ENCODE peak calls at places on chromosome 7, in ten cellular contexts. One of them, this sample, is unnamed.

GRCh38 chr7:96910484-96910883 is 94.9 kb upstream of the DLX6 start:
- DNase-seq in sigmoid colon: no peak
- DNase-seq in fibroblast of pulmonary artery: no peak
- DNase-seq in choroid plexus epithelial cell: peak; percentile 0
- DNase-seq in AG04450: no peak
- DNase-seq in GM12865: no peak
- DNase-seq in esophagus squamous epithelium: no peak
- DNase-seq in psoas muscle: no peak
- DNase-seq in NB4: peak; percentile 14
- DNase-seq in cardiac fibroblast: peak; percentile 21
- DNase-seq in this sample: peak; percentile 23

GRCh38 chr7:81333004-81333403 is 414.2 kb upstream of the SEMA3C start:
- DNase-seq in cardiac fibroblast: peak; percentile 77
- DNase-seq in fibroblast of pulmonary artery: peak; percentile 69
- DNase-seq in GM12865: no peak
- DNase-seq in choroid plexus epithelial cell: peak; percentile 87
- DNase-seq in psoas muscle: no peak
- DNase-seq in esophagus squamous epithelium: no peak
- DNase-seq in sigmoid colon: no peak
- DNase-seq in AG04450: peak; percentile 16
- DNase-seq in NB4: no peak
- DNase-seq in this sample: peak; percentile 40

GRCh38 chr7:98685541-98685940 is 68.5 kb downstream of the NPTX2 start:
- DNase-seq in esophagus squamous epithelium: no peak
- DNase-seq in sigmoid colon: no peak
- DNase-seq in NB4: no peak
- DNase-seq in psoas muscle: no peak
- DNase-seq in fibroblast of pulmonary artery: no peak
- DNase-seq in choroid plexus epithelial cell: no peak
- DNase-seq in GM12865: no peak
- DNase-seq in AG04450: no peak
- DNase-seq in cardiac fibroblast: no peak
- DNase-seq in this sample: no peak

GRCh38 chr7:121459148-121459547 is 63.0 kb upstream of the FAM3C start:
- DNase-seq in esophagus squamous epithelium: no peak
- DNase-seq in cardiac fibroblast: no peak
- DNase-seq in choroid plexus epithelial cell: no peak
- DNase-seq in fibroblast of pulmonary artery: no peak
- DNase-seq in psoas muscle: no peak
- DNase-seq in AG04450: no peak
- DNase-seq in sigmoid colon: no peak
- DNase-seq in NB4: no peak
- DNase-seq in GM12865: no peak
- DNase-seq in this sample: no peak

GRCh38 chr7:156650042-156650441 is 9.5 kb downstream of the RNF32 start:
- DNase-seq in choroid plexus epithelial cell: peak; percentile 26
- DNase-seq in fibroblast of pulmonary artery: peak; percentile 21
- DNase-seq in AG04450: no peak
- DNase-seq in NB4: peak; percentile 29
- DNase-seq in sigmoid colon: no peak
- DNase-seq in psoas muscle: no peak
- DNase-seq in esophagus squamous epithelium: no peak
- DNase-seq in cardiac fibroblast: peak; percentile 22
- DNase-seq in GM12865: peak; percentile 13
- DNase-seq in this sample: no peak

GRCh38 chr7:105875505-105875904 is 894 bp downstream of the ATXN7L1 start:
- DNase-seq in cardiac fibroblast: no peak
- DNase-seq in GM12865: no peak
- DNase-seq in AG04450: no peak
- DNase-seq in esophagus squamous epithelium: no peak
- DNase-seq in psoas muscle: no peak
- DNase-seq in NB4: no peak
- DNase-seq in sigmoid colon: no peak
- DNase-seq in fibroblast of pulmonary artery: peak; percentile 6
- DNase-seq in choroid plexus epithelial cell: peak; percentile 10
- DNase-seq in this sample: no peak

GRCh38 chr7:150362989-150363769 is 5.4 kb upstream of the REPIN1 start:
- DNase-seq in GM12865: no peak
- DNase-seq in esophagus squamous epithelium: no peak
- DNase-seq in AG04450: no peak
- DNase-seq in choroid plexus epithelial cell: no peak
- DNase-seq in sigmoid colon: peak; percentile 25
- DNase-seq in NB4: peak; percentile 45
- DNase-seq in cardiac fibroblast: no peak
- DNase-seq in fibroblast of pulmonary artery: no peak
- DNase-seq in psoas muscle: no peak
- DNase-seq in this sample: no peak

GRCh38 chr7:152076324-152076821 is 50.9 kb downstream of the GALNT11 start:
- DNase-seq in esophagus squamous epithelium: no peak
- DNase-seq in NB4: peak; percentile 58
- DNase-seq in choroid plexus epithelial cell: peak; percentile 47
- DNase-seq in sigmoid colon: no peak
- DNase-seq in fibroblast of pulmonary artery: peak; percentile 16
- DNase-seq in cardiac fibroblast: peak; percentile 31
- DNase-seq in psoas muscle: no peak
- DNase-seq in GM12865: peak; percentile 11
- DNase-seq in AG04450: no peak
- DNase-seq in this sample: no peak

GRCh38 chr7:113087278-113087998 is 811 bp upstream of the GPR85 start:
- DNase-seq in esophagus squamous epithelium: no peak
- DNase-seq in choroid plexus epithelial cell: peak; percentile 96
- DNase-seq in NB4: peak; percentile 94
- DNase-seq in fibroblast of pulmonary artery: peak; percentile 72
- DNase-seq in GM12865: no peak
- DNase-seq in cardiac fibroblast: peak; percentile 86
- DNase-seq in AG04450: peak; percentile 76
- DNase-seq in sigmoid colon: no peak
- DNase-seq in psoas muscle: no peak
- DNase-seq in this sample: peak; percentile 94

GRCh38 chr7:17640730-17641377 is 299.4 kb downstream of the SNX13 start:
- DNase-seq in cardiac fibroblast: peak; percentile 73
- DNase-seq in psoas muscle: no peak
- DNase-seq in NB4: peak; percentile 63
- DNase-seq in choroid plexus epithelial cell: peak; percentile 72
- DNase-seq in GM12865: peak; percentile 51
- DNase-seq in esophagus squamous epithelium: no peak
- DNase-seq in AG04450: no peak
- DNase-seq in fibroblast of pulmonary artery: peak; percentile 63
- DNase-seq in sigmoid colon: no peak
- DNase-seq in this sample: peak; percentile 46

GRCh38 chr7:70586822-70587221 is 545.1 kb upstream of the GALNT17 start:
- DNase-seq in sigmoid colon: no peak
- DNase-seq in NB4: no peak
- DNase-seq in choroid plexus epithelial cell: no peak
- DNase-seq in esophagus squamous epithelium: no peak
- DNase-seq in GM12865: no peak
- DNase-seq in fibroblast of pulmonary artery: no peak
- DNase-seq in cardiac fibroblast: no peak
- DNase-seq in psoas muscle: no peak
- DNase-seq in AG04450: no peak
- DNase-seq in this sample: peak; percentile 88

DNA sequence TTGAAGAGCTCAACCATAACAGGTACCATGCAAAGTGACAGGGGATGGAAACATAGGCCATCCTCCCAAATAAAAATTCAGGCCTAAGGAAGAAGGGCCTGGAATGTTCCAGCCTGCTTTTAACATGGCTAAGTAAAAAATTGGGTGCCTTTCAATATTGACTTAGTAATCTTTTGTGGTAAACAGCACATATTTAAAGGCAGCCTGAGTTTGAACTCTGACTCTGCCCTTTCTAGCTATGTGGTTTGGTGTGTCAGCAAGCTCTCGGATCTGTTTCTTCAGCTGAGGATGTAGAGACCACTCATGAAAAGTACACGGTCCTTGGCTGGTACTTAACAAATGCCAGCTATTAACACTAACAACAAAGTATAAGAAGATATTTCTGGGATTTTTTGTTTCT is 191.8 kb upstream of the CDCA7L start:
- DNase-seq in GM12865: no peak
- DNase-seq in NB4: no peak
- DNase-seq in sigmoid colon: no peak
- DNase-seq in cardiac fibroblast: peak; percentile 41
- DNase-seq in esophagus squamous epithelium: no peak
- DNase-seq in fibroblast of pulmonary artery: no peak
- DNase-seq in psoas muscle: no peak
- DNase-seq in AG04450: no peak
- DNase-seq in choroid plexus epithelial cell: peak; percentile 84
- DNase-seq in this sample: peak; percentile 81
- H3K4me3 ChIP-seq in GM12865: no peak overlapping the region
- H3K4me3 ChIP-seq in NB4: no peak overlapping the region
- H3K4me3 ChIP-seq in sigmoid colon: no peak overlapping the region
- H3K4me3 ChIP-seq in cardiac fibroblast: no peak overlapping the region
- H3K4me3 ChIP-seq in esophagus squamous epithelium: no peak overlapping the region
- H3K4me3 ChIP-seq in fibroblast of pulmonary artery: no peak overlapping the region
- H3K4me3 ChIP-seq in psoas muscle: no peak overlapping the region
- H3K4me3 ChIP-seq in AG04450: no peak overlapping the region
- H3K4me3 ChIP-seq in choroid plexus epithelial cell: no peak overlapping the region
- H3K4me3 ChIP-seq in this sample: no peak overlapping the region

GRCh38 chr7:130157700-130158099 is 47.5 kb downstream of the TMEM209 start:
- DNase-seq in fibroblast of pulmonary artery: no peak
- DNase-seq in esophagus squamous epithelium: no peak
- DNase-seq in sigmoid colon: no peak
- DNase-seq in choroid plexus epithelial cell: no peak
- DNase-seq in psoas muscle: no peak
- DNase-seq in NB4: no peak
- DNase-seq in GM12865: no peak
- DNase-seq in cardiac fibroblast: no peak
- DNase-seq in AG04450: no peak
- DNase-seq in this sample: no peak
- TF ChIP-seq CTCF in fibroblast of pulmonary artery: no peak
- TF ChIP-seq CTCF in esophagus squamous epithelium: no peak
- TF ChIP-seq CTCF in sigmoid colon: no peak
- TF ChIP-seq CTCF in choroid plexus epithelial cell: no peak
- TF ChIP-seq CTCF in psoas muscle: no peak
- TF ChIP-seq CTCF in NB4: no peak
- TF ChIP-seq CTCF in GM12865: no peak
- TF ChIP-seq CTCF in cardiac fibroblast: no peak
- TF ChIP-seq CTCF in AG04450: no peak
- TF ChIP-seq CTCF in this sample: no peak

DNA sequence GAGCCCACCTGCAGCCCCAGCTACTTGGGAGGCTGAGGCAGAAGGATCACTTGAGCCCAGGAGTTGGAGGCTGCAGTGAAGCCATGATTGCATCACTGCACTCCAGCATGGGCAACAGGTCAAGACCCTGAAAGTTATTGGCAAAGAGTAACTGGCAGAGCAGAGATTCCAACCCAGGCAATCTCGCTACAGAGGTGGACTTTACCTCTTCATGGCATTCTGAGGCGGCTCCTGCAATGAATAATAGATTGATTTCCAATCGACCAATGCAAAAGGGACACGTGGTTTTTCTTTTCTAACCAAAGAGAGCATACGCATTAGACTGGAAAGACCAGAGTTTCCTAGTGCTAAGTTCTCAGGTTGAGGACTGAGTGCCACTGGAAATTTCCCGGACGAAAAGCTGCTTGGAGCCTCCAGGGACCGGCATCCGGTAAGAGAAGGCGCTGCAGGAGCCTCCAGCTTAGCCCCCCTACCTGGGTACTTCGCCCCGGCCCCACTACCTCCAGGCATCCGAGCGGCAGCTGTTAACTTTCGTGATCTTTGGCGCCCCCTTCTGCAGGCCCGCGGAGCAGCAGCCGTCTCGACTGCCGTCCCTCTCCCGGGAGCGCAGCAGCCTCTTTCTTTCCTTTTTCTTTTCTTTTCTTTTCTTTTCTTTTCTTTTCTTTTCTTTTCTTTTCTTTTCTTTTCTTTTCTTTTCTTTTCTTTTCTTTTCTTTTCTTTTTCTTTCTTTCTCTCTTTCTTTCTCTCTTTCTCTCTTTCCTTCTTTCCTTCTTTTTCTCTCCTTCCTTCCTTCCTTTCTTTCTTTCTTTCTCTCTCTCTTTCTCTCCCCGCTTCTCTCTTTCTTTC is 4.1 kb downstream of the MBLAC1 start:
- DNase-seq in AG04450: no peak
- DNase-seq in choroid plexus epithelial cell: peak; percentile 61
- DNase-seq in fibroblast of pulmonary artery: peak; percentile 56
- DNase-seq in NB4: peak; percentile 79
- DNase-seq in psoas muscle: peak; percentile 88
- DNase-seq in esophagus squamous epithelium: no peak
- DNase-seq in sigmoid colon: peak; percentile 89
- DNase-seq in cardiac fibroblast: peak; percentile 66
- DNase-seq in GM12865: peak; percentile 70
- DNase-seq in this sample: peak; percentile 33
- H3K4me3 ChIP-seq in AG04450: peak overlapping the region; percentile 0
- H3K4me3 ChIP-seq in choroid plexus epithelial cell: peak overlapping the region; percentile 35
- H3K4me3 ChIP-seq in fibroblast of pulmonary artery: no peak overlapping the region
- H3K4me3 ChIP-seq in NB4: peak overlapping the region; percentile 25
- H3K4me3 ChIP-seq in psoas muscle: peak overlapping the region; percentile 12
- H3K4me3 ChIP-seq in esophagus squamous epithelium: peak overlapping the region; percentile 24
- H3K4me3 ChIP-seq in sigmoid colon: no peak overlapping the region
- H3K4me3 ChIP-seq in cardiac fibroblast: no peak overlapping the region
- H3K4me3 ChIP-seq in GM12865: no peak overlapping the region
- H3K4me3 ChIP-seq in this sample: peak overlapping the region; percentile 10

GRCh38 chr7:141946874-141947273 is at the start of gene CLEC5A:
- DNase-seq in GM12865: no peak
- DNase-seq in psoas muscle: no peak
- DNase-seq in AG04450: no peak
- DNase-seq in choroid plexus epithelial cell: no peak
- DNase-seq in NB4: no peak
- DNase-seq in sigmoid colon: no peak
- DNase-seq in cardiac fibroblast: no peak
- DNase-seq in esophagus squamous epithelium: no peak
- DNase-seq in fibroblast of pulmonary artery: no peak
- DNase-seq in this sample: no peak

GRCh38 chr7:141949068-141949467 is 2.3 kb upstream of the CLEC5A start:
- DNase-seq in NB4: peak; percentile 69
- DNase-seq in GM12865: no peak
- DNase-seq in esophagus squamous epithelium: no peak
- DNase-seq in AG04450: no peak
- DNase-seq in choroid plexus epithelial cell: no peak
- DNase-seq in cardiac fibroblast: no peak
- DNase-seq in psoas muscle: no peak
- DNase-seq in sigmoid colon: no peak
- DNase-seq in fibroblast of pulmonary artery: no peak
- DNase-seq in this sample: no peak

GRCh38 chr7:141944811-141945210 is 2.0 kb downstream of the CLEC5A start:
- DNase-seq in choroid plexus epithelial cell: no peak
- DNase-seq in AG04450: no peak
- DNase-seq in sigmoid colon: no peak
- DNase-seq in cardiac fibroblast: no peak
- DNase-seq in GM12865: no peak
- DNase-seq in fibroblast of pulmonary artery: no peak
- DNase-seq in psoas muscle: no peak
- DNase-seq in NB4: peak; percentile 47
- DNase-seq in esophagus squamous epithelium: no peak
- DNase-seq in this sample: no peak

GRCh38 chr7:141941075-141941474 is 5.7 kb downstream of the CLEC5A start:
- DNase-seq in choroid plexus epithelial cell: no peak
- DNase-seq in psoas muscle: no peak
- DNase-seq in AG04450: no peak
- DNase-seq in cardiac fibroblast: no peak
- DNase-seq in esophagus squamous epithelium: no peak
- DNase-seq in fibroblast of pulmonary artery: no peak
- DNase-seq in GM12865: no peak
- DNase-seq in NB4: no peak
- DNase-seq in sigmoid colon: no peak
- DNase-seq in this sample: no peak

DNA sequence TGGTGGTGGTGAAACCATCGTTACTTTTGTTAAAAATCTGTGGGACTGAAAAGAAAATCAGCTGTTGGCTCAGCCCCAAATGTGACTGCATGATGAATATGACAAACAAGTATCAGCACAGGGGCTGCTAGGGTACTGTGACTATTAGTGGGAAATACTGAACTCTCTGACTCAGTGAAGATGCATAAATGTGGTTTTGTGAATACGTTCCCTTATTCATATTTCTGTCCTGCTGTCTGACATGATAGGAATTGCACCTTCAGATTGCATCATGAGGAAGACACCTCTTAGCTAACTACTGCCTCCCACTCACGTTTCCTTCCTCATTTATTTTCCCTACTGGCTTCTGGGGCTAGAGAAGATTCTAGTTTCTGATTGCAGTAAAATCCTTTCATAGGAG is 1.4 kb downstream of the CLEC5A start:
- DNase-seq in psoas muscle: no peak
- DNase-seq in sigmoid colon: no peak
- DNase-seq in GM12865: no peak
- DNase-seq in NB4: peak; percentile 96
- DNase-seq in esophagus squamous epithelium: no peak
- DNase-seq in cardiac fibroblast: peak; percentile 87
- DNase-seq in fibroblast of pulmonary artery: no peak
- DNase-seq in choroid plexus epithelial cell: peak; percentile 39
- DNase-seq in AG04450: no peak
- DNase-seq in this sample: no peak
- TF ChIP-seq CTCF in psoas muscle: no peak
- TF ChIP-seq CTCF in sigmoid colon: no peak
- TF ChIP-seq CTCF in GM12865: no peak
- TF ChIP-seq CTCF in NB4: no peak
- TF ChIP-seq CTCF in esophagus squamous epithelium: no peak
- TF ChIP-seq CTCF in cardiac fibroblast: no peak
- TF ChIP-seq CTCF in fibroblast of pulmonary artery: no peak
- TF ChIP-seq CTCF in choroid plexus epithelial cell: no peak
- TF ChIP-seq CTCF in AG04450: no peak
- TF ChIP-seq CTCF in this sample: no peak

This sample was measured in AG10803.